ENCODE peak calls at places on chromosomes 12 and 14, in ten cellular contexts. E is EL; Y is GM04503; G is stimulated activated CD8-positive, alpha-beta memory T cell treated with anti-CD3 and anti-CD28 coated beads, Interleukin-7, amount 100 ng/mL, for 48 hours; C is H1; K is SW 1271; L is CD8-positive, alpha-beta T cell; P is RCC 7860; J is AG04449; T is HEK293T. V is an unnamed sample.

GRCh38 chr14:21262410-21262809 is 6.8 kb downstream of the HNRNPC start:
- DNase-seq in E (no peak), T (no peak), G (no peak), C (no peak), Y (no peak), J (no peak), K (no peak), L (no peak), P (no peak), V (no peak)

GRCh38 chr14:92651793-92652382 is 96.5 kb downstream of the LGMN start:
- DNase-seq in L (no peak), P (no peak), J (no peak), C (no peak), Y (no peak), T (no peak), K (no peak), E (no peak), G (no peak), V (no peak)

GRCh38 chr14:70555890-70556289 is 21.1 kb upstream of the ADAM20 start:
- DNase-seq in P (no peak), K (no peak), Y (no peak), T (no peak), G (no peak), L (no peak), J (no peak), E (peak; percentile 20), C (peak; percentile 3), V (peak; percentile 20)

GRCh38 chr14:91817566-91818325 is 49.6 kb downstream of the TC2N start:
- DNase-seq in E (no peak), C (no peak), L (no peak), P (no peak), J (no peak), Y (no peak), T (no peak), G (no peak), K (no peak), V (no peak)

GRCh38 chr12:26870491-26871419 is 37.8 kb upstream of the ITPR2 start:
- DNase-seq in E (peak; percentile 28), J (peak; percentile 10), K (no peak), P (no peak), L (no peak), C (no peak), Y (no peak), G (no peak), T (no peak), V (peak; percentile 51)

GRCh38 chr12:30823140-30823669 is 68.5 kb upstream of the CAPRIN2 start:
- DNase-seq in G (peak; percentile 4), K (no peak), T (no peak), L (no peak), Y (no peak), C (no peak), P (no peak), E (no peak), J (no peak), V (no peak)

GRCh38 chr12:45909041-45909713 is 81.2 kb downstream of the SCAF11 start:
- DNase-seq in G (no peak), E (no peak), T (no peak), C (no peak), J (no peak), P (no peak), Y (no peak), K (no peak), L (no peak), V (peak; percentile 19)

GRCh38 chr12:49282302-49282701 is 12.6 kb upstream of the PRPH start:
- DNase-seq in G (no peak), Y (no peak), T (no peak), J (no peak), K (no peak), C (no peak), P (no peak), E (no peak), L (no peak), V (no peak)

GRCh38 chr12:104784592-104784991 is 173.5 kb downstream of the SLC41A2 start:
- DNase-seq in C (no peak), G (no peak), P (no peak), T (no peak), K (no peak), Y (no peak), E (no peak), J (no peak), L (no peak), V (no peak)

GRCh38 chr12:4648099-4648498 is 752 bp downstream of the AKAP3 start:
- DNase-seq in E (no peak), C (no peak), G (no peak), K (peak; percentile 40), Y (no peak), T (no peak), P (no peak), J (no peak), L (no peak), V (no peak)

GRCh38 chr14:97395068-97395467 is 597.9 kb downstream of the VRK1 start:
- DNase-seq in J (no peak), K (no peak), Y (no peak), P (no peak), G (no peak), C (no peak), L (no peak), E (no peak), T (no peak), V (no peak)

GRCh38 chr14:102711207-102711606 is 66.0 kb upstream of the TRAF3 start:
- DNase-seq in C (no peak), T (no peak), K (no peak), L (no peak), J (no peak), Y (no peak), G (no peak), P (no peak), E (no peak), V (no peak)

GRCh38 chr14:72928872-72929271 is 2.6 kb downstream of the DCAF4 start:
- DNase-seq in K (no peak), L (no peak), C (no peak), Y (no peak), P (no peak), J (no peak), G (no peak), E (no peak), T (no peak), V (no peak)

GRCh38 chr12:108634225-108634795 is 616 bp upstream of the SELPLG start:
- DNase-seq in P (no peak), J (no peak), L (no peak), C (no peak), K (no peak), G (no peak), Y (no peak), T (no peak), E (no peak), V (no peak)

GRCh38 chr14:99809376-99809775 is 16.2 kb downstream of the EML1 start:
- DNase-seq in K (no peak), C (no peak), P (no peak), J (no peak), Y (peak; percentile 88), T (no peak), G (no peak), L (no peak), E (peak; percentile 33), V (peak; percentile 8)

GRCh38 chr14:59028476-59029202 is 159.8 kb upstream of the DAAM1 start:
- DNase-seq in G (peak; percentile 4), C (peak; percentile 23), L (no peak), J (peak; percentile 87), K (peak; percentile 80), Y (peak; percentile 94), T (peak; percentile 73), E (peak; percentile 98), P (peak; percentile 90), V (peak; percentile 94)

V was measured in astrocyte.